ENCODE peak calls at places on chromosomes 11 and 22, in seven cellular contexts. X is GM12865; Y is neuronal stem cell; D is fibroblast of villous mesenchyme; P is stimulated activated CD8-positive, alpha-beta memory T cell treated with anti-CD3 and anti-CD28 coated beads, Interleukin-4, amount 100 ng/mL, for 1 hour; E is T47D; S is coronary artery. H is an unnamed sample.

GRCh38 chr11:20336056-20336455 is 27.5 kb upstream of the HTATIP2 start:
- DNase-seq in D (no peak), Y (no peak), X (no peak), E (no peak), P (no peak), S (no peak), H (no peak)

GRCh38 chr11:1280116-1281035 is 29.1 kb downstream of the TOLLIP start:
- DNase-seq in X (no peak), E (no peak), Y (no peak), P (no peak), S (no peak), D (no peak), H (no peak)

GRCh38 chr22:46737105-46737975 is 712 bp downstream of the CERK start:
- DNase-seq in E (no peak), Y (no peak), X (peak), S (no peak), P (no peak), D (peak), H (no peak)

GRCh38 chr11:103055174-103055890 is 36.6 kb downstream of the DCUN1D5 start:
- DNase-seq in P (no peak), Y (peak), S (no peak), E (no peak), D (peak), X (peak), H (no peak)

GRCh38 chr11:79173615-79174014 is 267.2 kb downstream of the TENM4 start:
- DNase-seq in E (no peak), X (no peak), P (no peak), S (no peak), Y (no peak), D (peak), H (no peak)

GRCh38 chr11:134069426-134069921 is 602 bp downstream of the JAM3 start:
- DNase-seq in S (no peak), X (no peak), D (peak), E (no peak), P (no peak), Y (no peak), H (no peak)

GRCh38 chr22:32355760-32356159 is 1.9 kb upstream of the RFPL3 start:
- DNase-seq in X (no peak), P (no peak), Y (no peak), D (no peak), S (no peak), E (peak), H (no peak)

GRCh38 chr22:32327596-32328171 is 30.0 kb upstream of the RFPL3 start:
- DNase-seq in S (peak), Y (no peak), P (no peak), X (no peak), E (no peak), D (no peak), H (no peak)

GRCh38 chr11:7548659-7549283 is 35.0 kb downstream of the PPFIBP2 start:
- DNase-seq in D (no peak), E (no peak), X (peak), P (no peak), S (no peak), Y (no peak), H (no peak)

GRCh38 chr11:119109843-119110242 is 2.7 kb downstream of the C2CD2L start:
- DNase-seq in P (no peak), S (no peak), D (no peak), E (no peak), Y (no peak), X (no peak), H (no peak)

GRCh38 chr11:114896594-114896993 is 218.3 kb downstream of the NXPE2 start:
- DNase-seq in Y (no peak), E (no peak), X (no peak), S (no peak), P (no peak), D (no peak), H (no peak)

GRCh38 chr11:82229346-82229745 is 504.3 kb downstream of the FAM181B start:
- DNase-seq in X (peak), Y (no peak), D (peak), S (no peak), P (no peak), E (peak), H (no peak)

GRCh38 chr11:2319791-2320481 is 18.1 kb downstream of the TSPAN32 start:
- DNase-seq in E (no peak), S (no peak), P (no peak), X (no peak), D (no peak), Y (no peak), H (no peak)

GRCh38 chr11:68014157-68014965 is 4.2 kb downstream of the ALDH3B1 start:
- DNase-seq in E (no peak), Y (no peak), P (no peak), S (peak), X (no peak), D (peak), H (no peak)

GRCh38 chr11:74702383-74703007 is 28.7 kb downstream of the CHRDL2 start:
- DNase-seq in E (peak), Y (peak), S (no peak), P (peak), X (peak), D (peak), H (no peak)

GRCh38 chr11:14645247-14645912 is 1.8 kb downstream of the PDE3B start:
- DNase-seq in Y (no peak), D (no peak), P (no peak), E (no peak), S (no peak), X (peak), H (no peak)

GRCh38 chr22:49724893-49725489 is 102.7 kb downstream of the BRD1 start:
- DNase-seq in D (peak), Y (peak), S (no peak), P (peak), X (peak), E (peak), H (peak)

GRCh38 chr11:61626580-61627380 is 45.9 kb upstream of the SYT7 start:
- DNase-seq in P (no peak), S (no peak), D (no peak), X (no peak), Y (no peak), E (peak), H (peak)

GRCh38 chr11:132024587-132025295 is 654.3 kb downstream of the NTM start:
- DNase-seq in Y (no peak), D (peak), P (no peak), S (no peak), E (no peak), X (peak), H (no peak)

GRCh38 chr11:132595711-132596111 is 936.6 kb downstream of the OPCML start:
- DNase-seq in P (no peak), Y (no peak), E (no peak), S (no peak), D (peak), X (no peak), H (no peak)

GRCh38 chr11:2275334-2276279 is 5.2 kb upstream of the ASCL2 start:
- DNase-seq in D (no peak), E (no peak), P (no peak), S (peak), Y (no peak), X (no peak), H (no peak)

GRCh38 chr11:78256962-78257361 is 68.2 kb downstream of the USP35 start:
- DNase-seq in D (peak), S (peak), E (no peak), Y (no peak), P (no peak), X (no peak), H (no peak)

GRCh38 chr11:76302707-76303395 is 78.1 kb downstream of the THAP12 start:
- DNase-seq in S (no peak), D (no peak), X (no peak), E (no peak), P (no peak), Y (no peak), H (no peak)

GRCh38 chr11:9838961-9839360 is 175.1 kb downstream of the SWAP70 start:
- DNase-seq in Y (no peak), E (no peak), P (no peak), D (no peak), S (no peak), X (peak), H (peak)